ENCODE peak calls at places on chromosomes 12 and 14, in four cellular contexts. W is astrocyte of the cerebellum; P is right cardiac atrium; D is Jurkat, Clone E6-1. U is an unnamed sample.

GRCh38 chr12:57521475-57522018 is 1.1 kb upstream of the MBD6 start:
- DNase-seq in W (no peak), P (peak; percentile 74), D (no peak), U (no peak)

GRCh38 chr14:69547701-69548348 is 26.8 kb downstream of the CCDC177 start:
- DNase-seq in W (no peak), P (peak; percentile 60), D (no peak), U (no peak)

GRCh38 chr12:58302487-58303011 is 361.2 kb downstream of the ATP23 start:
- DNase-seq in W (no peak), P (no peak), D (peak; percentile 12), U (no peak)

GRCh38 chr12:19810213-19810612 is 370.9 kb downstream of the AEBP2 start:
- DNase-seq in W (no peak), P (no peak), D (no peak), U (no peak)

GRCh38 chr12:24991209-24992049 is 42.5 kb upstream of the BCAT1 start:
- DNase-seq in W (peak; percentile 33), P (no peak), D (peak; percentile 73), U (peak; percentile 41)

GRCh38 chr14:100617715-100618693 is 30.8 kb upstream of the BEGAIN start:
- DNase-seq in W (no peak), P (peak; percentile 90), D (no peak), U (peak; percentile 63)

GRCh38 chr12:109921982-109922381 is 21.9 kb downstream of the TCHP start:
- DNase-seq in W (no peak), P (no peak), D (no peak), U (no peak)

GRCh38 chr14:99460793-99461192 is 19.9 kb downstream of the SETD3 start:
- DNase-seq in W (no peak), P (no peak), D (no peak), U (no peak)

GRCh38 chr14:52694761-52695480 is 437 bp downstream of the ERO1A start:
- DNase-seq in W (no peak), P (peak; percentile 76), D (peak; percentile 81), U (peak; percentile 24)

GRCh38 chr12:13112968-13113367 is 9.5 kb upstream of the GSG1 start:
- DNase-seq in W (no peak), P (no peak), D (no peak), U (no peak)

GRCh38 chr14:24941719-24942118 is 108.2 kb downstream of the STXBP6 start:
- DNase-seq in W (no peak), P (no peak), D (peak; percentile 14), U (no peak)

GRCh38 chr14:89190779-89191513 is 226.1 kb downstream of the FOXN3 start:
- DNase-seq in W (no peak), P (no peak), D (no peak), U (no peak)

GRCh38 chr12:52947738-52948423 is 1.0 kb upstream of the KRT18 start:
- DNase-seq in W (no peak), P (no peak), D (no peak), U (no peak)

GRCh38 chr12:48618541-48618940 is 48.7 kb upstream of the LALBA start:
- DNase-seq in W (peak; percentile 61), P (peak; percentile 57), D (peak; percentile 78), U (peak; percentile 32)

GRCh38 chr12:6363330-6364036 is 11.9 kb downstream of the SCNN1A start:
- DNase-seq in W (no peak), P (peak; percentile 91), D (no peak), U (no peak)

GRCh38 chr12:122862872-122863701 is 27.8 kb downstream of the HIP1R start:
- DNase-seq in W (no peak), P (no peak), D (no peak), U (no peak)

GRCh38 chr12:6461401-6462233 is 8.9 kb downstream of the VAMP1 start:
- DNase-seq in W (no peak), P (peak; percentile 69), D (peak; percentile 98), U (peak; percentile 91)

GRCh38 chr14:69077841-69078240 is 75.1 kb downstream of the DCAF5 start:
- DNase-seq in W (peak; percentile 63), P (no peak), D (no peak), U (no peak)

GRCh38 chr14:55122441-55122986 is 6.5 kb upstream of the LGALS3 start:
- DNase-seq in W (no peak), P (peak; percentile 87), D (no peak), U (no peak)

GRCh38 chr12:111677186-111677585 is 8.6 kb downstream of the BRAP start:
- DNase-seq in W (no peak), P (no peak), D (no peak), U (no peak)

GRCh38 chr14:75604979-75605825 is 26.8 kb downstream of the FLVCR2 start:
- DNase-seq in W (no peak), P (peak; percentile 73), D (no peak), U (peak; percentile 57)

GRCh38 chr12:49232940-49233841 is 31.7 kb upstream of the TUBA1C start:
- DNase-seq in W (no peak), P (peak; percentile 87), D (no peak), U (no peak)

GRCh38 chr12:31874961-31875608 is 84.1 kb upstream of the RESF1 start:
- DNase-seq in W (no peak), P (peak; percentile 63), D (no peak), U (peak; percentile 15)

GRCh38 chr12:6084261-6084968 is 40.1 kb downstream of the VWF start:
- DNase-seq in W (peak; percentile 50), P (no peak), D (no peak), U (no peak)

GRCh38 chr14:69850086-69850735 is 29.0 kb upstream of the SMOC1 start:
- DNase-seq in W (no peak), P (no peak), D (no peak), U (no peak)

GRCh38 chr12:48958049-48958388 is 732 bp upstream of the ARF3 start:
- DNase-seq in W (no peak), P (no peak), D (no peak), U (no peak)

GRCh38 chr14:24259282-24260025 is 3.5 kb downstream of the TGM1 start:
- DNase-seq in W (peak; percentile 31), P (no peak), D (no peak), U (no peak)

GRCh38 chr12:28583771-28584261 is 393.6 kb downstream of the CCDC91 start:
- DNase-seq in W (peak; percentile 31), P (no peak), D (peak; percentile 73), U (peak; percentile 35)

U was measured in GDM1.